ENCODE peak calls at places on chromosomes 3 and 15, in seven cellular contexts. One of them, this sample, is unnamed.

GRCh38 chr3:166367947-166368533 is 530.8 kb upstream of the BCHE start:
- DNase-seq in T1000: no peak
- DNase-seq in naive thymus-derived CD8-positive, alpha-beta T cell: no peak
- DNase-seq in NCI-H2107: no peak
- DNase-seq in NCI-H774: no peak
- DNase-seq in non-pigmented ciliary epithelial cell: no peak
- DNase-seq in GM20000: no peak
- DNase-seq in this sample: no peak

GRCh38 chr15:31405200-31405929 is 78.7 kb downstream of the KLF13 start:
- DNase-seq in naive thymus-derived CD8-positive, alpha-beta T cell: no peak
- DNase-seq in NCI-H774: no peak
- DNase-seq in non-pigmented ciliary epithelial cell: no peak
- DNase-seq in T1000: no peak
- DNase-seq in GM20000: no peak
- DNase-seq in NCI-H2107: no peak
- DNase-seq in this sample: no peak

GRCh38 chr15:100218411-100218810 is 123.4 kb downstream of the ADAMTS17 start:
- DNase-seq in non-pigmented ciliary epithelial cell: no peak
- DNase-seq in GM20000: no peak
- DNase-seq in NCI-H2107: no peak
- DNase-seq in naive thymus-derived CD8-positive, alpha-beta T cell: no peak
- DNase-seq in NCI-H774: no peak
- DNase-seq in T1000: no peak
- DNase-seq in this sample: no peak

GRCh38 chr3:5489536-5489935 is 302.0 kb downstream of the EDEM1 start:
- DNase-seq in non-pigmented ciliary epithelial cell: no peak
- DNase-seq in T1000: no peak
- DNase-seq in NCI-H774: no peak
- DNase-seq in GM20000: no peak
- DNase-seq in naive thymus-derived CD8-positive, alpha-beta T cell: no peak
- DNase-seq in NCI-H2107: no peak
- DNase-seq in this sample: no peak

GRCh38 chr3:58488962-58489361 is 2.9 kb upstream of the KCTD6 start:
- DNase-seq in T1000: no peak
- DNase-seq in non-pigmented ciliary epithelial cell: no peak
- DNase-seq in GM20000: no peak
- DNase-seq in NCI-H2107: no peak
- DNase-seq in NCI-H774: no peak
- DNase-seq in naive thymus-derived CD8-positive, alpha-beta T cell: no peak
- DNase-seq in this sample: no peak

GRCh38 chr15:78103406-78104118 is 11.2 kb downstream of the SH2D7 start:
- DNase-seq in NCI-H2107: no peak
- DNase-seq in non-pigmented ciliary epithelial cell: no peak
- DNase-seq in NCI-H774: no peak
- DNase-seq in GM20000: peak; percentile 86
- DNase-seq in naive thymus-derived CD8-positive, alpha-beta T cell: peak; percentile 36
- DNase-seq in T1000: no peak
- DNase-seq in this sample: peak; percentile 90

GRCh38 chr15:63313866-63314265 is 36.5 kb downstream of the APH1B start:
- DNase-seq in T1000: no peak
- DNase-seq in GM20000: no peak
- DNase-seq in naive thymus-derived CD8-positive, alpha-beta T cell: no peak
- DNase-seq in NCI-H2107: no peak
- DNase-seq in non-pigmented ciliary epithelial cell: no peak
- DNase-seq in NCI-H774: no peak
- DNase-seq in this sample: no peak

GRCh38 chr3:138344754-138345153 is 3.6 kb upstream of the MRAS start:
- DNase-seq in NCI-H774: no peak
- DNase-seq in non-pigmented ciliary epithelial cell: no peak
- DNase-seq in GM20000: no peak
- DNase-seq in T1000: no peak
- DNase-seq in naive thymus-derived CD8-positive, alpha-beta T cell: no peak
- DNase-seq in NCI-H2107: no peak
- DNase-seq in this sample: no peak

GRCh38 chr3:7800006-7800780 is 701.4 kb upstream of the LMCD1 start:
- DNase-seq in NCI-H2107: no peak
- DNase-seq in naive thymus-derived CD8-positive, alpha-beta T cell: no peak
- DNase-seq in GM20000: no peak
- DNase-seq in NCI-H774: no peak
- DNase-seq in non-pigmented ciliary epithelial cell: no peak
- DNase-seq in T1000: no peak
- DNase-seq in this sample: no peak

GRCh38 chr3:134623615-134624245 is 27.1 kb downstream of the KY start:
- DNase-seq in naive thymus-derived CD8-positive, alpha-beta T cell: no peak
- DNase-seq in non-pigmented ciliary epithelial cell: no peak
- DNase-seq in GM20000: no peak
- DNase-seq in T1000: no peak
- DNase-seq in NCI-H774: no peak
- DNase-seq in NCI-H2107: no peak
- DNase-seq in this sample: no peak

GRCh38 chr3:72818092-72818721 is 30.0 kb downstream of the SHQ1 start:
- DNase-seq in NCI-H2107: no peak
- DNase-seq in non-pigmented ciliary epithelial cell: no peak
- DNase-seq in naive thymus-derived CD8-positive, alpha-beta T cell: no peak
- DNase-seq in GM20000: no peak
- DNase-seq in T1000: no peak
- DNase-seq in NCI-H774: no peak
- DNase-seq in this sample: no peak

GRCh38 chr15:75814794-75815193 is 28.5 kb upstream of the UBE2Q2 start:
- DNase-seq in NCI-H2107: no peak
- DNase-seq in naive thymus-derived CD8-positive, alpha-beta T cell: no peak
- DNase-seq in T1000: no peak
- DNase-seq in GM20000: no peak
- DNase-seq in NCI-H774: no peak
- DNase-seq in non-pigmented ciliary epithelial cell: no peak
- DNase-seq in this sample: no peak

GRCh38 chr15:65981837-65982696 is 112.8 kb downstream of the RAB11A start:
- DNase-seq in NCI-H2107: no peak
- DNase-seq in naive thymus-derived CD8-positive, alpha-beta T cell: peak; percentile 62
- DNase-seq in non-pigmented ciliary epithelial cell: no peak
- DNase-seq in NCI-H774: peak; percentile 65
- DNase-seq in T1000: no peak
- DNase-seq in GM20000: peak; percentile 73
- DNase-seq in this sample: peak; percentile 73

GRCh38 chr15:80034633-80035032 is 24.8 kb upstream of the ZFAND6 start:
- DNase-seq in GM20000: no peak
- DNase-seq in naive thymus-derived CD8-positive, alpha-beta T cell: no peak
- DNase-seq in NCI-H774: no peak
- DNase-seq in T1000: no peak
- DNase-seq in NCI-H2107: no peak
- DNase-seq in non-pigmented ciliary epithelial cell: no peak
- DNase-seq in this sample: no peak

GRCh38 chr3:188230962-188231361 is 77.0 kb downstream of the LPP start:
- DNase-seq in NCI-H2107: no peak
- DNase-seq in T1000: peak; percentile 37
- DNase-seq in GM20000: no peak
- DNase-seq in NCI-H774: no peak
- DNase-seq in non-pigmented ciliary epithelial cell: no peak
- DNase-seq in naive thymus-derived CD8-positive, alpha-beta T cell: no peak
- DNase-seq in this sample: no peak

GRCh38 chr3:180870008-180870733 is 42.3 kb upstream of the FXR1 start:
- DNase-seq in naive thymus-derived CD8-positive, alpha-beta T cell: no peak
- DNase-seq in GM20000: no peak
- DNase-seq in T1000: no peak
- DNase-seq in non-pigmented ciliary epithelial cell: no peak
- DNase-seq in NCI-H774: no peak
- DNase-seq in NCI-H2107: no peak
- DNase-seq in this sample: no peak